ENCODE peak calls at places on chromosomes 2 and 18, in five cellular contexts. I is H1, S is H9, K is trophoblast cell, M is mesenchymal stem cell. B is an unnamed sample.

GRCh38 chr2:214837466-214837865 is 28.0 kb upstream of the BARD1 start:
- DNase-seq in K (no peak), M (no peak), I (no peak), S (no peak), B (no peak)

GRCh38 chr2:134233733-134234135 is 20.1 kb upstream of the MGAT5 start:
- DNase-seq in I (no peak), M (no peak), K (no peak), S (no peak), B (no peak)

GRCh38 chr18:46815661-46816060 is 58.8 kb upstream of the ST8SIA5 start:
- DNase-seq in M (no peak), I (no peak), S (no peak), K (no peak), B (no peak)

GRCh38 chr18:73352546-73352945 is 484.8 kb upstream of the NETO1 start:
- DNase-seq in M (no peak), S (no peak), I (no peak), K (no peak), B (no peak)

GRCh38 chr2:187404431-187405110 is 43.5 kb downstream of the CALCRL start:
- DNase-seq in M (no peak), I (no peak), K (no peak), S (no peak), B (no peak)

GRCh38 chr2:121735520-121736074 is 1.1 kb downstream of the NIFK start:
- DNase-seq in I (no peak), M (peak; percentile 11), K (peak; percentile 9), S (no peak), B (no peak)

GRCh38 chr18:69282371-69282770 is 118.3 kb upstream of the DOK6 start:
- DNase-seq in K (no peak), M (no peak), S (no peak), I (no peak), B (no peak)

GRCh38 chr2:51717318-51717717 is 685.4 kb upstream of the NRXN1 start:
- DNase-seq in I (no peak), M (peak; percentile 93), K (no peak), S (no peak), B (no peak)

GRCh38 chr2:173311844-173312606 is 42.6 kb upstream of the CDCA7 start:
- DNase-seq in K (no peak), M (no peak), I (no peak), S (no peak), B (no peak)

GRCh38 chr2:38248246-38248645 is 128.8 kb downstream of the ATL2 start:
- DNase-seq in K (no peak), M (no peak), I (no peak), S (no peak), B (no peak)

GRCh38 chr2:26770986-26771586 is 7.0 kb downstream of the SLC35F6 start:
- DNase-seq in I (no peak), M (peak; percentile 88), K (peak; percentile 24), S (peak; percentile 43), B (no peak)

GRCh38 chr2:174124171-174124570 is 124.2 kb downstream of the OLA1 start:
- DNase-seq in K (no peak), S (peak; percentile 43), M (peak; percentile 1), I (no peak), B (peak; percentile 86)

GRCh38 chr2:97761192-97761591 is 47.8 kb downstream of the ZAP70 start:
- DNase-seq in I (no peak), S (no peak), K (no peak), M (no peak), B (no peak)

GRCh38 chr2:10184421-10184820 is 61.9 kb downstream of the RRM2 start:
- DNase-seq in I (no peak), S (no peak), M (no peak), K (no peak), B (no peak)

GRCh38 chr2:72198532-72199241 is 51.0 kb upstream of the CYP26B1 start:
- DNase-seq in I (no peak), M (peak; percentile 82), K (no peak), S (no peak), B (no peak)

GRCh38 chr2:205914736-205915510 is 171.1 kb downstream of the INO80D start:
- DNase-seq in M (no peak), I (no peak), S (no peak), K (no peak), B (no peak)

GRCh38 chr18:9428862-9429661 is 46.3 kb upstream of the RALBP1 start:
- DNase-seq in M (no peak), I (no peak), K (peak; percentile 92), S (no peak), B (no peak)

GRCh38 chr18:68275616-68276015 is 439.3 kb downstream of the TMX3 start:
- DNase-seq in K (peak; percentile 10), M (peak; percentile 57), I (no peak), S (no peak), B (no peak)

GRCh38 chr18:51655327-51655698 is 457.8 kb upstream of the MEX3C start:
- DNase-seq in M (no peak), I (no peak), S (no peak), K (no peak), B (no peak)

GRCh38 chr2:221205103-221205502 is 367.0 kb downstream of the EPHA4 start:
- DNase-seq in I (no peak), S (no peak), K (no peak), M (no peak), B (no peak)

GRCh38 chr18:43531438-43531837 is 254.1 kb upstream of the SYT4 start:
- DNase-seq in K (no peak), M (no peak), I (no peak), S (no peak), B (no peak)

GRCh38 chr2:33291278-33292013 is 185.0 kb upstream of the RASGRP3 start:
- DNase-seq in S (no peak), I (no peak), M (peak; percentile 93), K (peak; percentile 8), B (no peak)

GRCh38 chr18:46278481-46279465 is 174.6 kb downstream of the HAUS1 start:
- DNase-seq in M (peak; percentile 54), S (no peak), I (no peak), K (peak; percentile 63), B (no peak)

GRCh38 chr2:101205521-101205998 is 47.1 kb upstream of the CNOT11 start:
- DNase-seq in I (peak; percentile 19), M (peak; percentile 85), K (peak; percentile 72), S (peak; percentile 67), B (no peak)

GRCh38 chr2:182240862-182241371 is 185.9 kb downstream of the PDE1A start:
- DNase-seq in S (peak; percentile 45), M (peak; percentile 42), K (peak; percentile 53), I (peak; percentile 10), B (no peak)

GRCh38 chr2:126963390-126963789 is 64.7 kb downstream of the TEX51 start:
- DNase-seq in K (no peak), I (no peak), M (no peak), S (no peak), B (no peak)

DNA sequence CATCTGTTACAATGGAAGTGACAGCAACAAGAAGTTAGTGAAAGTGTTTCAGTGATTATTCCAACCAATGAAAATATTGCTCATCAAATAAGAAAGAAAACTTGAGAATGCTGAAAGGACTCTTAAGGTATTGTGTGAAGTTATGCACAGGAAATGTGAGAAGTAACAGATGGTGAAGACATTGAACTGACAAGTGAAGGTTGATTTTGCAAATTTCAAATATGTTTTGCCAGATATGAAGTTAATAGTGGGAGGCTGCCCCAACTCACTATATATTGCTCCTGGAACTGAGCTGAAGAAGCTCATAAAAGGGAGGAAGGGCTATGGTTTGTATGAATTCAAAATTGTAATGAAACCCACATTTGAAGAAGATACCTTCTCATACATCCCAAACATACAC is 97.5 kb downstream of the PHLPP1 start:
- DNase-seq in I (no peak), K (peak; percentile 13), M (no peak), S (no peak), B (no peak)
- H3K27ac ChIP-seq in I (no peak overlapping the region), K (peak overlapping the region; percentile 43), M (no peak overlapping the region), S (peak overlapping the region; percentile 26), B (no peak overlapping the region)

GRCh38 chr2:200263279-200263678 is 43.2 kb upstream of the SPATS2L start:
- DNase-seq in I (no peak), K (no peak), M (no peak), S (no peak), B (no peak)
- H2BK12ac ChIP-seq in I (no peak overlapping the region), K (no peak overlapping the region), M (no peak overlapping the region), S (no peak overlapping the region), B (no peak overlapping the region)

GRCh38 chr2:30150786-30151185 is 4.0 kb downstream of the YPEL5 start:
- DNase-seq in I (no peak), S (no peak), M (no peak), K (peak; percentile 35), B (no peak)

GRCh38 chr2:30147715-30148611 is 1.2 kb downstream of the YPEL5 start:
- DNase-seq in K (peak; percentile 70), S (peak; percentile 85), I (no peak), M (peak; percentile 72), B (peak; percentile 81)

GRCh38 chr2:30148850-30149249 is 2.0 kb downstream of the YPEL5 start:
- DNase-seq in K (peak; percentile 73), M (no peak), I (no peak), S (no peak), B (no peak)

GRCh38 chr2:30149976-30150375 is 3.2 kb downstream of the YPEL5 start:
- DNase-seq in M (no peak), I (no peak), K (peak; percentile 74), S (no peak), B (no peak)

GRCh38 chr2:30149513-30149912 is 2.7 kb downstream of the YPEL5 start:
- DNase-seq in S (peak; percentile 62), M (peak; percentile 58), K (peak; percentile 86), I (no peak), B (no peak)
- H3K27ac ChIP-seq in S (no peak overlapping the region), M (no peak overlapping the region), K (peak overlapping the region; percentile 97), I (peak overlapping the region; percentile 20), B (no peak overlapping the region)

GRCh38 chr18:23550898-23551297 is 35.4 kb downstream of the NPC1 start:
- DNase-seq in K (peak; percentile 83), I (no peak), M (no peak), S (no peak), B (no peak)

GRCh38 chr18:23547306-23547705 is 39.0 kb downstream of the NPC1 start:
- DNase-seq in M (no peak), S (no peak), K (peak; percentile 86), I (no peak), B (no peak)

GRCh38 chr18:23545247-23545789 is 41.0 kb downstream of the NPC1 start:
- DNase-seq in I (no peak), K (peak; percentile 63), M (no peak), S (no peak), B (no peak)

GRCh38 chr18:23548719-23549118 is 37.6 kb downstream of the NPC1 start:
- DNase-seq in S (no peak), K (no peak), M (no peak), I (no peak), B (no peak)

DNA sequence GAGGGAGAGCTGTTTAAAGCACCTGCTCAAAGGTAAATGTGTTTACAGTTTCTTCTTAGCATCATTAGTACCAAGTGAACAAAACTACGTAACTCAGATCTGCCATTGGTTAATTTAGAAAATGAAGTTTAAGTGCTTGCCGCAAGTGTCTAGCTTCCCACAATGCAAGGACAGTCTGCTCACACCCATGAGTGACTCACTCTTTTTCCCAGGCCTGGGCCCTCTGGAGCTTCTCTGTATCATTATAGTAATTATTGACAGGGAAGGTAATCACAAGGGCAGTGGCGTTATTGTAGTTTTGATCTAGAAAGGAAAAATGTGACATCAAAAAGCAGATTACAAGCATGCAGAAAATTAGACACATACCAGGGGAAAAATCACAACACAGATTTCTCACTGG is 38.5 kb downstream of the NPC1 start:
- DNase-seq in K (peak; percentile 66), S (no peak), I (no peak), M (peak; percentile 59), B (no peak)
- H2BK12ac ChIP-seq in K (no peak overlapping the region), S (no peak overlapping the region), I (no peak overlapping the region), M (no peak overlapping the region), B (no peak overlapping the region)

GRCh38 chr2:42918671-42919335 is 126.4 kb upstream of the HAAO start:
- DNase-seq in S (no peak), M (no peak), I (no peak), K (no peak), B (no peak)
- H3K27ac ChIP-seq in S (no peak overlapping the region), M (no peak overlapping the region), I (no peak overlapping the region), K (no peak overlapping the region), B (no peak overlapping the region)